ENCODE peak calls at places on chromosome 2, in four cellular contexts. Y is astrocyte of the cerebellum, G is AG04450, K is NCI-H460. N is an unnamed sample.

GRCh38 chr2:233928594-233929351 is 11.6 kb downstream of the TRPM8 start:
- DNase-seq in Y (no peak), G (no peak), K (peak; percentile 38), N (peak; percentile 63)

GRCh38 chr2:185381631-185382030 is 357.0 kb upstream of the FSIP2 start:
- DNase-seq in Y (no peak), G (no peak), K (peak; percentile 19), N (no peak)

GRCh38 chr2:222714361-222715256 is 43.2 kb downstream of the MOGAT1 start:
- DNase-seq in Y (no peak), G (no peak), K (no peak), N (no peak)

GRCh38 chr2:33513480-33513879 is 37.0 kb downstream of the RASGRP3 start:
- DNase-seq in Y (no peak), G (no peak), K (no peak), N (no peak)

GRCh38 chr2:101696272-101697123 is 1.0 kb upstream of the MAP4K4 start:
- DNase-seq in Y (no peak), G (no peak), K (no peak), N (peak; percentile 36)

GRCh38 chr2:176753752-176754474 is 458.7 kb upstream of the HNRNPA3 start:
- DNase-seq in Y (no peak), G (no peak), K (no peak), N (no peak)

GRCh38 chr2:66192888-66193287 is 242.0 kb upstream of the MEIS1 start:
- DNase-seq in Y (no peak), G (no peak), K (no peak), N (no peak)

GRCh38 chr2:9174771-9175441 is 31.7 kb upstream of the ASAP2 start:
- DNase-seq in Y (peak; percentile 46), G (peak; percentile 33), K (no peak), N (peak; percentile 47)

GRCh38 chr2:226030369-226031077 is 631.0 kb downstream of the NYAP2 start:
- DNase-seq in Y (no peak), G (no peak), K (no peak), N (peak; percentile 63)

GRCh38 chr2:567865-568638 is 109.2 kb downstream of the TMEM18 start:
- DNase-seq in Y (no peak), G (no peak), K (peak; percentile 14), N (no peak)

N was measured in cardiac muscle cell.